ENCODE peak calls at places on chromosomes 2 and 18, in ten cellular contexts. K is right atrium auricular region, P is uterus, B is H1, F is GM23248, Z is A549, E is SK-N-SH, T is tibial artery, S is adrenal gland, Q is colonic mucosa. N is an unnamed sample. For H3K4me1, the result is how much of the 10 kb centered on the place peaks cover.

GRCh38 chr18:46536215-46536874 is 120.7 kb downstream of the LOXHD1 start:
- DNase-seq in K (no peak), P (no peak), B (no peak), F (peak), Z (peak), E (no peak), T (no peak), S (no peak), Q (no peak), N (no peak)

GRCh38 chr2:201538025-201538424 is 86.5 kb downstream of the STRADB start:
- DNase-seq in K (no peak), P (no peak), B (no peak), F (no peak), Z (no peak), E (no peak), T (no peak), S (no peak), Q (no peak), N (no peak)

GRCh38 chr2:199922856-199923255 is 11.8 kb downstream of the C2orf69 start:
- DNase-seq in K (no peak), P (no peak), B (no peak), F (no peak), Z (peak), E (peak), T (no peak), S (no peak), Q (no peak), N (no peak)

GRCh38 chr2:232341061-232341738 is 37.4 kb upstream of the ALPP start:
- DNase-seq in K (no peak), P (no peak), B (no peak), F (no peak), Z (no peak), E (no peak), T (no peak), S (no peak), Q (no peak), N (no peak)

GRCh38 chr18:64273724-64274123 is 124.8 kb upstream of the LINC00305 start:
- DNase-seq in K (no peak), P (no peak), B (peak), F (no peak), Z (no peak), E (no peak), T (no peak), S (no peak), Q (no peak), N (no peak)

GRCh38 chr2:74379851-74380789 is at the start of gene DCTN1:
- DNase-seq in K (no peak), P (peak), B (no peak), F (peak), Z (peak), E (peak), T (no peak), S (peak), Q (peak), N (peak)

GRCh38 chr18:79926715-79927596 is 24.5 kb downstream of the SLC66A2 start:
- DNase-seq in K (no peak), P (peak), B (no peak), F (no peak), Z (no peak), E (no peak), T (peak), S (no peak), Q (no peak), N (peak)

GRCh38 chr18:23616258-23616657 is 30.0 kb upstream of the NPC1 start:
- DNase-seq in K (no peak), P (no peak), B (no peak), F (no peak), Z (no peak), E (no peak), T (no peak), S (no peak), Q (no peak), N (no peak)

GRCh38 chr2:235716875-235717496 is 223.1 kb downstream of the AGAP1 start:
- DNase-seq in K (no peak), P (no peak), B (no peak), F (no peak), Z (no peak), E (peak), T (no peak), S (no peak), Q (no peak), N (no peak)

GRCh38 chr2:233063269-233063975 is 3.3 kb downstream of the INPP5D start:
- DNase-seq in K (no peak), P (peak), B (no peak), F (no peak), Z (no peak), E (no peak), T (no peak), S (no peak), Q (no peak), N (peak)

GRCh38 chr2:127563458-127564428 is 28.3 kb downstream of the MYO7B start:
- DNase-seq in K (peak), P (no peak), B (no peak), F (no peak), Z (no peak), E (no peak), T (no peak), S (no peak), Q (peak), N (no peak)
- H3K4me3 ChIP-seq in K (no peak), P (no peak), B (no peak), F (no peak), Z (no peak), E (no peak), T (no peak), S (no peak), Q (no peak), N (no peak)

DNA sequence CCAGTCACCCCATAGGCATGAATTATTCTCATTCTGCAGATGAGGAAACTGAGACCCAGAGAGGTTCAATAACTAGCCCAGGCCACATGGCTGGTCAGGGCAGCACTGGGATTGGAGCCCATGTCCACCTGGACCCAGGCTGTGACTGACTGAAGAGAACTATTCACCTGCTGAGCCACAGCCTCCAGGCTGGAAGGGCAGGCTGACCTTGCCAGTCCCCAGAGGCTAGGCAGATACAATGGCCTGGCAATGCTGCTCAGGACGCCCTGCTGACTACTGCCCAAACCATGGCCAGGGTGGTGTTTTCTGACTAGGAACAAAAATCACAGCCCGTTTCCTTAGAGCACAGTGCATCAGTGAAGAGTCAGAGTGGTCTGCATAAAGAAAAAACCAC is 36.8 kb downstream of the HS6ST1 start:
- DNase-seq in K (no peak), P (peak), B (no peak), F (no peak), Z (no peak), E (no peak), T (no peak), S (no peak), Q (no peak), N (no peak)
- H3K4me1 ChIP-seq in K (under half), P (under half), B (under half), F (under half), Z (under half), E (half or more), T (under half), S (half or more), Q (under half), N (under half)

GRCh38 chr2:62216616-62217015 is 20.7 kb downstream of the B3GNT2 start:
- DNase-seq in K (peak), P (peak), B (no peak), F (peak), Z (peak), E (no peak), T (peak), S (peak), Q (no peak), N (no peak)
- H3K27ac ChIP-seq in K (peak), P (peak), B (no peak), F (peak), Z (peak), E (no peak), T (peak), S (no peak), Q (no peak), N (peak)

DNA sequence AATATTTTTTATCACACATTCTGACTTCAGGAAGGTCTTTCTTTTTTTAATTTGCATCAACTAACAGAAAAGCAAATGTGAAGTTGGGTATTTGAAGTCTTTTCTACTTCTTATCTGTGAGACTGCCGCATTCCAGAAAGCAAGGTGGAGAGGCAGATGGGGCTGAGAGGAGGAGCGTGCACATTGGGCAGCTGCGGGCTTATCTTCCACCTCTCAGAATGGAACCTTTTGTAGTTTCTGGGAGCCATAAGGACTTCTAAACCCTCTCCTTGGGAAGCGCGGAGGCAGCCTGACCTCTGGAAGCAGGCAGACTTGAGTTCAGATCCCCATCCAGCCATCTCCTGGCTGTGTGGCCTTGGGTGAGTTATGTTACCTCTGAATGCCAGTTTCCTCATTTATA is 3.9 kb downstream of the MAPRE3 start:
- DNase-seq in K (no peak), P (no peak), B (no peak), F (no peak), Z (no peak), E (no peak), T (no peak), S (no peak), Q (no peak), N (no peak)
- H3K4me3 ChIP-seq in K (no peak), P (no peak), B (no peak), F (no peak), Z (no peak), E (no peak), T (no peak), S (no peak), Q (no peak), N (no peak)

GRCh38 chr2:54584598-54584997 is 128.5 kb downstream of the SPTBN1 start:
- DNase-seq in K (no peak), P (no peak), B (no peak), F (no peak), Z (no peak), E (no peak), T (no peak), S (no peak), Q (no peak), N (no peak)
- H3K4me1 ChIP-seq in K (under half), P (under half), B (under half), F (under half), Z (half or more), E (under half), T (under half), S (under half), Q (under half), N (half or more)

GRCh38 chr2:16666453-16666801 is 793 bp upstream of the CYRIA start:
- DNase-seq in K (no peak), P (no peak), B (peak), F (no peak), Z (no peak), E (no peak), T (no peak), S (no peak), Q (no peak), N (no peak)
- H3K27ac ChIP-seq in K (no peak), P (peak), B (no peak), F (no peak), Z (no peak), E (no peak), T (no peak), S (no peak), Q (no peak), N (no peak)

DNA sequence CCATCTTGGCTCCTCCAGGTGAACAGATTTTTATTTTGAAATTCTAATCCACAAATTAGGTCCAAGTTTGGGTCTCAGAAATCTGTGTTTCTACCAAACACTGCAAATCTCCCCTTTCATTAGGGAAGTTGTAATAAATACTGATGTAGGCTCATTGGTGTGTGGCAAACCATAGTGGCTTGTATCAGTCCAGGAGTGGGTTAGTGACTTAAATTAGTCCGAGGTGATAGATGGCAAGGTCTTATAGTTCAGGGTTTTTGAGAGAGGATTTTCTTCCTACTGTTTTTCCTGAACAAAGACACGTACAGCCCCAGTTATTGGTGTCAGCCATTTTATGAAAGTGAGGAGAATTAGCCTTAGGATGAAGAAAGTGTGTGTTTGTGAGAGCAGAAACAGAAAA is 74.6 kb downstream of the RPRM start:
- DNase-seq in K (no peak), P (no peak), B (no peak), F (no peak), Z (no peak), E (no peak), T (no peak), S (no peak), Q (no peak), N (no peak)
- H3K4me3 ChIP-seq in K (no peak), P (no peak), B (peak), F (no peak), Z (no peak), E (no peak), T (no peak), S (no peak), Q (no peak), N (no peak)

N was measured in stomach.